ENCODE peak calls at places on chromosomes 13 and 19, in five cellular contexts. J, N, P, Q and V are unnamed samples.

GRCh38 chr13:29923554-29924481 is 73.4 kb upstream of the UBL3 start:
- DNase-seq in Q (peak; percentile 76), N (peak; percentile 97), P (peak; percentile 81), J (peak; percentile 79), V (peak; percentile 96)

GRCh38 chr19:51318687-51319675 is 7.5 kb downstream of the IGLON5 start:
- DNase-seq in P (no peak), J (no peak), N (no peak), Q (no peak), V (no peak)

GRCh38 chr13:106187092-106187491 is 348.4 kb downstream of the EFNB2 start:
- DNase-seq in J (no peak), Q (no peak), N (no peak), P (no peak), V (no peak)

GRCh38 chr19:16076958-16077611 is 790 bp downstream of the TPM4 start:
- DNase-seq in P (no peak), Q (peak; percentile 47), J (peak; percentile 39), N (peak; percentile 29), V (peak; percentile 61)

GRCh38 chr19:1465191-1466016 is 13.6 kb downstream of the C19orf25 start:
- DNase-seq in N (peak; percentile 52), Q (peak; percentile 35), J (no peak), P (no peak), V (peak; percentile 67)

GRCh38 chr13:41311607-41312500 is 787 bp downstream of the NAA16 start:
- DNase-seq in P (no peak), J (peak; percentile 51), Q (peak; percentile 50), N (peak; percentile 41), V (peak; percentile 62)

GRCh38 chr13:20501548-20501947 is 24.1 kb downstream of the CRYL1 start:
- DNase-seq in P (no peak), Q (no peak), N (no peak), J (no peak), V (no peak)

GRCh38 chr19:48069435-48069834 is 25.6 kb upstream of the CABP5 start:
- DNase-seq in J (no peak), Q (no peak), P (no peak), N (no peak), V (no peak)

GRCh38 chr19:42965204-42965603 is 28.2 kb upstream of the PSG7 start:
- DNase-seq in Q (no peak), J (no peak), N (peak; percentile 12), P (no peak), V (no peak)

GRCh38 chr13:110376120-110376519 is 69.0 kb downstream of the COL4A2 start:
- DNase-seq in P (no peak), N (no peak), J (no peak), Q (no peak), V (no peak)

GRCh38 chr13:102399791-102400618 is 1.8 kb downstream of the FGF14 start:
- DNase-seq in J (peak; percentile 25), P (no peak), Q (peak; percentile 22), N (peak; percentile 3), V (peak; percentile 38)

GRCh38 chr13:50133277-50133953 is 118.2 kb downstream of the KCNRG start:
- DNase-seq in Q (no peak), N (no peak), P (no peak), J (no peak), V (no peak)

GRCh38 chr19:7904074-7905020 is 670 bp downstream of the MAP2K7 start:
- DNase-seq in Q (peak; percentile 70), N (no peak), J (peak; percentile 68), P (no peak), V (peak; percentile 74)

DNA sequence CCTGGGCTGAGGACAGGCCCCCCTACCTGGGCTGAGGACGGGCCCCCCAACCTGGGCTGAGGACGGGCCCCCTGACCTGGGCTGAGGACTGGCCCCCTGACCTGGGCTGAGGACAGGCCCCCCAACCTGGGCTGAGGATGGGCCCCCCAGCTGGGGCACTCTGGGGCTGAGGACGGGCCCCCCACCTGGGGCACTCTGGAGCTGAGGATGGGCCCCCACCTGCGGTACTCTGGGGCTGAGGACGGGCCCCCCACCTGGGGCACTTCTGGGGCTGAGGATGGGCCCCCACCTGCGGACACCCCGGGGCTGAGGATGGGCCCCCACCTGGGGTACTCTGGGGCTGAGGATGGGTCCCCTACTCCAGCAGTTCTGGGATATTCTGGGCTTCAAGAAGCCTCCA is 65.5 kb downstream of the RASA3 start:
- DNase-seq in P (no peak), J (peak; percentile 21), N (no peak), Q (no peak), V (no peak)
- H3K4me1 ChIP-seq in P (peaks cover 64% of the 10 kb centered on the region), J (peaks cover 50% of the 10 kb centered on the region), N (peaks cover 37% of the 10 kb centered on the region), Q (peaks cover 57% of the 10 kb centered on the region), V (no peaks in the 10 kb centered on the region)

GRCh38 chr13:48660356-48661076 is 6.8 kb downstream of the CYSLTR2 start:
- DNase-seq in J (no peak), N (no peak), Q (no peak), P (no peak), V (no peak)

GRCh38 chr13:48655291-48655690 is 1.6 kb downstream of the CYSLTR2 start:
- DNase-seq in Q (no peak), J (no peak), P (no peak), N (no peak), V (no peak)

GRCh38 chr13:48654511-48654910 is 782 bp downstream of the CYSLTR2 start:
- DNase-seq in J (no peak), Q (no peak), P (no peak), N (no peak), V (no peak)

GRCh38 chr13:48653074-48654054 is at the start of gene CYSLTR2:
- DNase-seq in Q (no peak), P (no peak), N (no peak), J (no peak), V (no peak)

GRCh38 chr13:48656621-48657020 is 2.9 kb downstream of the CYSLTR2 start:
- DNase-seq in N (no peak), J (no peak), Q (no peak), P (no peak), V (no peak)
- H3K4me1 ChIP-seq in N (no peaks in the 10 kb centered on the region), J (peaks cover 18% of the 10 kb centered on the region), Q (no peaks in the 10 kb centered on the region), P (no peaks in the 10 kb centered on the region), V (no peaks in the 10 kb centered on the region)

GRCh38 chr13:39496487-39496998 is 106.5 kb downstream of the LHFPL6 start:
- DNase-seq in P (no peak), Q (no peak), J (no peak), N (no peak), V (no peak)
- H3K4me1 ChIP-seq in P (peaks cover 8% of the 10 kb centered on the region), Q (peaks cover 7% of the 10 kb centered on the region), J (peaks cover 77% of the 10 kb centered on the region), N (no peaks in the 10 kb centered on the region), V (no peaks in the 10 kb centered on the region)

GRCh38 chr19:38699027-38699346 is 45.3 kb downstream of the CAPN12 start:
- DNase-seq in Q (no peak), N (peak; percentile 98), P (no peak), J (no peak), V (no peak)
- H3K4me1 ChIP-seq in Q (peaks cover 47% of the 10 kb centered on the region), N (peaks cover 71% of the 10 kb centered on the region), P (peaks cover 85% of the 10 kb centered on the region), J (peaks cover 89% of the 10 kb centered on the region), V (peaks cover 76% of the 10 kb centered on the region)

DNA sequence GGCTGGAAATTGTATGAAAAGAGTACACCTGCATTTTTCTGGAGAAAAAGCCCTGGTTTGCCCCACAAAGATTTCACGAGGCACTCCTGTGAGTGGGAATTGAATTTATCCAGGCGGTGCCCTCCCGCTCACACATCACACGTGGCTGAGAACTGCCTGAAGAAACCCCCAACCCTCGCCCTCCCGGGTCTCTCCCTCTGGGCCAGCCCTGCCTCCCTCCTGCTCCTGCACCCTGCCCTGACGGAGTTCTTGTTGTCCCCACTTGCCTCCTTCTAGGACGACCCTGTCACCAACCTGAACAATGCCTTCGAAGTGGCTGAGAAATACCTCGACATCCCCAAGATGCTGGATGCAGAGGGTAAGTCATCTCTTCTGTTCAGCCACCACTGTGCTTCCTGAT is 35.2 kb downstream of the CAPN12 start:
- DNase-seq in N (no peak), J (no peak), P (no peak), Q (no peak), V (no peak)
- H3K4me1 ChIP-seq in N (peaks cover 59% of the 10 kb centered on the region), J (peaks cover 100% of the 10 kb centered on the region), P (peaks cover 78% of the 10 kb centered on the region), Q (peaks cover 77% of the 10 kb centered on the region), V (no peaks in the 10 kb centered on the region)